ENCODE peak calls at places on chromosome 5, in five cellular contexts. E, B, T, J and U are unnamed samples.

GRCh38 chr5:180689071-180689694 is 39.8 kb upstream of the FLT4 start:
- DNase-seq in E (no peak), B (no peak), T (no peak), J (no peak), U (no peak)

GRCh38 chr5:20572560-20572959 is 584.6 kb upstream of the CDH18 start:
- DNase-seq in E (no peak), B (no peak), T (no peak), J (no peak), U (no peak)

GRCh38 chr5:141326088-141326854 is 4.0 kb upstream of the PCDHGA1 start:
- DNase-seq in E (peak), B (peak), T (peak), J (no peak), U (no peak)

GRCh38 chr5:121949885-121950284 is 11.9 kb upstream of the SRFBP1 start:
- DNase-seq in E (no peak), B (peak), T (peak), J (peak), U (no peak)

GRCh38 chr5:147576646-147577535 is 67.0 kb upstream of the DPYSL3 start:
- DNase-seq in E (no peak), B (no peak), T (peak), J (peak), U (no peak)

GRCh38 chr5:108747111-108748009 is at the start of gene FER:
- DNase-seq in E (peak), B (peak), T (peak), J (peak), U (no peak)

GRCh38 chr5:148933903-148934432 is 107.6 kb downstream of the ADRB2 start:
- DNase-seq in E (no peak), B (no peak), T (no peak), J (no peak), U (peak)

GRCh38 chr5:127311349-127311748 is 20.8 kb downstream of the MEGF10 start:
- DNase-seq in E (no peak), B (no peak), T (no peak), J (no peak), U (no peak)

GRCh38 chr5:158023266-158023665 is 164.3 kb upstream of the CLINT1 start:
- DNase-seq in E (no peak), B (no peak), T (no peak), J (no peak), U (no peak)

GRCh38 chr5:31806566-31806965 is 167.6 kb downstream of the PDZD2 start:
- DNase-seq in E (no peak), B (no peak), T (no peak), J (no peak), U (no peak)

GRCh38 chr5:119243888-119244287 is 111.9 kb upstream of the TNFAIP8 start:
- DNase-seq in E (no peak), B (no peak), T (no peak), J (no peak), U (no peak)

GRCh38 chr5:15452030-15452429 is 48.0 kb upstream of the FBXL7 start:
- DNase-seq in E (no peak), B (no peak), T (no peak), J (no peak), U (no peak)

GRCh38 chr5:171310816-171311697 is 2.0 kb downstream of the TLX3 start:
- DNase-seq in E (no peak), B (no peak), T (peak), J (peak), U (peak)

GRCh38 chr5:64625678-64626077 is 64.6 kb upstream of the SHISAL2B start:
- DNase-seq in E (no peak), B (no peak), T (no peak), J (no peak), U (no peak)

GRCh38 chr5:171709930-171710329 is 75.7 kb upstream of the SMIM23 start:
- DNase-seq in E (no peak), B (no peak), T (no peak), J (no peak), U (no peak)

GRCh38 chr5:54580997-54581741 is 63.6 kb downstream of the SNX18 start:
- DNase-seq in E (no peak), B (no peak), T (no peak), J (no peak), U (no peak)

GRCh38 chr5:89350684-89351083 is 467.7 kb upstream of the MEF2C start:
- DNase-seq in E (no peak), B (no peak), T (no peak), J (no peak), U (no peak)

GRCh38 chr5:443239-444151 is 519 bp downstream of the EXOC3 start:
- DNase-seq in E (no peak), B (no peak), T (no peak), J (no peak), U (no peak)

GRCh38 chr5:35651002-35651756 is 33.5 kb downstream of the SPEF2 start:
- DNase-seq in E (peak), B (peak), T (peak), J (peak), U (peak)

GRCh38 chr5:135436856-135437795 is 10.0 kb downstream of the DCANP1 start:
- DNase-seq in E (no peak), B (no peak), T (no peak), J (no peak), U (peak)

GRCh38 chr5:110784901-110785300 is 46.1 kb downstream of the SLC25A46 start:
- DNase-seq in E (no peak), B (no peak), T (no peak), J (no peak), U (no peak)

GRCh38 chr5:6373081-6373846 is 5.1 kb downstream of the MED10 start:
- DNase-seq in E (no peak), B (no peak), T (no peak), J (no peak), U (no peak)

GRCh38 chr5:90997082-90997481 is 386.0 kb downstream of the ARRDC3 start:
- DNase-seq in E (no peak), B (no peak), T (no peak), J (no peak), U (no peak)

GRCh38 chr5:124612023-124612422 is 134.4 kb downstream of the ZNF608 start:
- DNase-seq in E (no peak), B (no peak), T (no peak), J (no peak), U (no peak)

GRCh38 chr5:68548959-68549676 is 333.6 kb downstream of the PIK3R1 start:
- DNase-seq in E (no peak), B (peak), T (peak), J (no peak), U (no peak)

GRCh38 chr5:72383280-72384205 is 63.4 kb downstream of the PTCD2 start:
- DNase-seq in E (no peak), B (no peak), T (no peak), J (no peak), U (no peak)

GRCh38 chr5:151051931-151052608 is 28.8 kb downstream of the TNIP1 start:
- DNase-seq in E (no peak), B (no peak), T (no peak), J (no peak), U (no peak)

GRCh38 chr5:83899351-83899970 is 178.8 kb upstream of the HAPLN1 start:
- DNase-seq in E (no peak), B (no peak), T (no peak), J (no peak), U (no peak)

GRCh38 chr5:32202394-32202793 is 28.3 kb upstream of the GOLPH3 start:
- DNase-seq in E (no peak), B (no peak), T (no peak), J (no peak), U (no peak)

GRCh38 chr5:57315941-57316340 is 142.1 kb downstream of the GPBP1 start:
- DNase-seq in E (no peak), B (no peak), T (no peak), J (no peak), U (no peak)

GRCh38 chr5:140295414-140295813 is 7.5 kb downstream of the PFDN1 start:
- DNase-seq in E (no peak), B (peak), T (no peak), J (no peak), U (no peak)

GRCh38 chr5:6450235-6450860 is 1.7 kb downstream of the UBE2QL1 start:
- DNase-seq in E (no peak), B (no peak), T (no peak), J (no peak), U (no peak)

GRCh38 chr5:139640432-139641115 is 7.6 kb upstream of the CXXC5 start:
- DNase-seq in E (no peak), B (no peak), T (no peak), J (no peak), U (peak)

GRCh38 chr5:141692919-141693848 is 11.2 kb upstream of the ARAP3 start:
- DNase-seq in E (peak), B (no peak), T (no peak), J (no peak), U (no peak)

GRCh38 chr5:112005533-112005926 is 248.5 kb upstream of the NREP start:
- DNase-seq in E (no peak), B (no peak), T (no peak), J (no peak), U (no peak)

GRCh38 chr5:134503937-134504437 is 21.5 kb upstream of the JADE2 start:
- DNase-seq in E (no peak), B (peak), T (no peak), J (no peak), U (no peak)

GRCh38 chr5:146510528-146510927 is 5.5 kb downstream of the GPR151 start:
- DNase-seq in E (no peak), B (no peak), T (no peak), J (no peak), U (no peak)

GRCh38 chr5:180618830-180619562 is 27.7 kb upstream of the SCGB3A1 start:
- DNase-seq in E (peak), B (no peak), T (no peak), J (peak), U (peak)

GRCh38 chr5:149063901-149064478 is 1.1 kb upstream of the SH3TC2 start:
- DNase-seq in E (no peak), B (peak), T (no peak), J (no peak), U (no peak)

GRCh38 chr5:145859897-145860296 is 12.9 kb downstream of the GRXCR2 start:
- DNase-seq in E (no peak), B (no peak), T (peak), J (no peak), U (no peak)